ENCODE peak calls at places on chromosomes 7 and 10, in ten cellular contexts. C, J, A, O, Q, I, X, W, P and L are unnamed samples.

GRCh38 chr7:66050990-66051424 is 24.6 kb upstream of the ASL start:
- DNase-seq in A (peak; percentile 94), C (no peak), O (peak; percentile 74), P (no peak), Q (peak; percentile 77), J (peak; percentile 90), I (no peak), W (peak; percentile 50), X (peak; percentile 99), L (peak; percentile 87)

GRCh38 chr7:53315986-53316385 is 280.6 kb downstream of the POM121L12 start:
- DNase-seq in Q (no peak), P (no peak), X (peak; percentile 74), O (no peak), I (no peak), C (no peak), A (no peak), W (no peak), J (no peak), L (no peak)

GRCh38 chr10:22103701-22104100 is 100.2 kb upstream of the DNAJC1 start:
- DNase-seq in I (no peak), P (peak; percentile 36), O (no peak), X (no peak), J (no peak), C (no peak), Q (no peak), A (no peak), W (no peak), L (no peak)

GRCh38 chr7:48249162-48249561 is 77.9 kb downstream of the ABCA13 start:
- DNase-seq in O (no peak), Q (no peak), P (no peak), A (no peak), J (no peak), W (no peak), I (no peak), X (peak; percentile 15), C (no peak), L (no peak)

GRCh38 chr7:47609803-47610452 is 28.0 kb upstream of the TNS3 start:
- DNase-seq in I (peak; percentile 42), J (no peak), P (no peak), A (peak; percentile 97), O (no peak), Q (no peak), C (no peak), W (no peak), X (no peak), L (no peak)

GRCh38 chr10:24255115-24255895 is 46.4 kb downstream of the KIAA1217 start:
- DNase-seq in P (no peak), J (no peak), W (no peak), C (no peak), I (no peak), A (no peak), Q (no peak), X (peak; percentile 81), O (peak; percentile 44), L (no peak)

GRCh38 chr10:99784025-99784730 is 1.7 kb downstream of the ABCC2 start:
- DNase-seq in J (no peak), Q (no peak), C (no peak), O (peak; percentile 33), X (peak; percentile 62), W (no peak), P (peak; percentile 10), I (no peak), A (peak; percentile 90), L (peak; percentile 42)

GRCh38 chr7:75743455-75743859 is 4.7 kb upstream of the HIP1 start:
- DNase-seq in I (no peak), Q (no peak), W (no peak), A (no peak), J (no peak), X (no peak), P (no peak), C (no peak), O (peak; percentile 36), L (peak; percentile 33)

GRCh38 chr10:86665868-86666267 is 2.4 kb upstream of the LDB3 start:
- DNase-seq in I (no peak), P (no peak), W (peak; percentile 58), C (no peak), Q (no peak), O (no peak), A (no peak), X (no peak), J (no peak), L (no peak)

GRCh38 chr10:20415684-20416083 is 481.4 kb downstream of the NEBL start:
- DNase-seq in I (no peak), X (no peak), A (no peak), C (no peak), Q (no peak), O (no peak), W (no peak), P (no peak), J (no peak), L (no peak)

GRCh38 chr10:66786705-66787104 is 139.1 kb upstream of the LRRTM3 start:
- DNase-seq in W (no peak), J (no peak), A (no peak), X (no peak), I (no peak), O (no peak), P (no peak), C (peak; percentile 2), Q (no peak), L (no peak)

GRCh38 chr7:39624202-39624807 is 933 bp downstream of the RALA start:
- DNase-seq in I (peak; percentile 35), X (peak; percentile 60), Q (no peak), W (no peak), O (peak; percentile 36), A (no peak), J (peak; percentile 48), P (no peak), C (no peak), L (no peak)

GRCh38 chr7:152710134-152710404 is 34.1 kb upstream of the XRCC2 start:
- DNase-seq in W (no peak), Q (no peak), A (no peak), X (no peak), O (no peak), I (no peak), C (no peak), J (no peak), P (no peak), L (no peak)

GRCh38 chr10:130554701-130555410 is 418.7 kb downstream of the GLRX3 start:
- DNase-seq in I (no peak), X (no peak), P (no peak), A (no peak), J (no peak), W (no peak), O (no peak), Q (peak; percentile 51), C (no peak), L (no peak)

GRCh38 chr10:70302292-70302691 is 18.5 kb upstream of the NPFFR1 start:
- DNase-seq in P (no peak), A (peak; percentile 58), W (no peak), X (no peak), Q (no peak), J (no peak), I (peak; percentile 21), C (no peak), O (no peak), L (no peak)

DNA sequence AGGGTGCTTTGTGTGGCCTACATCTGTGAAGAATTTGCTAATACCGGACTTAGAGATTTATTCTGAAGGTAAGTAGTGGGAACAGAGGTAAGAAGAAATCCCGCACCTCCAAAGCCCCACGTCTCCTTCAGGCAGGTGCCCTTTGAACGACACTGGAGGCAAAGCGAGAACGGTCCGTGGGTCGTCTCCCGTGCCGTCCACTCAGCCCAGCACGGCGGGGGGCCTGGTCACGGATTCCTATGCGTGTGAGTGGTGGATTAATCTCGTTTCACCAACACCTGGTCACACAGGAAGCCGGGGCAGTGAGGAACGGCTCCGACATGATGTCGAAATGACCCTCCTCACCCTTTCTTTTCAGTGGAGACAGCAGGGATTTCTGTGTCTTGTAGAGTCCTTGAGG is 21.0 kb upstream of the ZFAND2A start:
- DNase-seq in Q (no peak), P (no peak), J (no peak), I (no peak), X (no peak), W (no peak), A (no peak), C (no peak), O (no peak), L (no peak)
- H3K9me3 ChIP-seq in Q (no peaks in the 10 kb centered on the region), P (peaks cover 5% of the 10 kb centered on the region), J (no peaks in the 10 kb centered on the region), I (no peaks in the 10 kb centered on the region), X (peaks cover 7% of the 10 kb centered on the region), W (no peaks in the 10 kb centered on the region), A (peaks cover 2% of the 10 kb centered on the region), C (no peaks in the 10 kb centered on the region), O (no peaks in the 10 kb centered on the region), L (no peaks in the 10 kb centered on the region)

GRCh38 chr10:124917939-124918830 is 23.7 kb upstream of the ZRANB1 start:
- DNase-seq in I (peak; percentile 24), P (no peak), A (peak; percentile 84), C (no peak), Q (no peak), W (no peak), X (peak; percentile 38), O (no peak), J (no peak), L (peak; percentile 27)
- TF ChIP-seq CTCF in I (no peak), P (no peak), A (no peak), C (no peak), Q (no peak), W (no peak), X (no peak), O (no peak), J (no peak), L (no peak)

DNA sequence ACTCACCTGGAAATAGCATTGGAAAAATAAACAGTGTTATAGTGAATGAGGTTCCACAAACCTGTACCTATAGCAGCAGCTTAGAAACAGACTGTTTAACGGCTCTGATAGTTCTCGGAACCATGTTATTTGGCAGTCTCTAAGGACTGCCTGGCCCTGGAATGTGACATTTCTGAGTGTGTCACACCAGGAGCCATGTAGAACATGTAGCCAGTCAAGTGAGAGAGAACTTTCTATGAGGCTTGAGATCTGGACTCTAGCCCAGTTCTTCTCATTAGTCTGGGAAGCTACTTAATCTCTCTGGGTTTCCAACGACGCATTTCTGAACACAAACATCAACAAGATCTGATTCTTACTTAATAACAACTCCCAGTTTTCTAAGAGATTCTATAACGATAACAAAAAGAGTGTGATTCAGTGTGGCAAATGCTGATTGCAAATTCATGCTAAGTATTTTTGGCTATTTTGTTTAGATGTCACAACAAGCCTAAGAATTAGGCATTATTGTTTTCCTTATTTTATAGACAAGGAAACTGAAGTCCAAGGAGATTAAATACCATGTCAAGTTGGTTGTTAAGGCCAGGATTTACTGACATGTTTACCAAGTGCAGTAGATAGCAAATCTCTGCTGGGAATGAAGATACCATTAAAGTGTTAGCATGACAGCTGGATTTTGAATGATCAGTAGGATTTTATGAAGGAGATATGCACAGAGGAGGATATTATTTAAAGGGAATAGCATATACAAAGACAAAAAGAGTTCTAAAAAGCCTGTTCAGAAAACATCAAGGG is 47.2 kb downstream of the APBB1IP start:
- DNase-seq in C (no peak), X (no peak), J (peak; percentile 47), I (no peak), P (no peak), W (peak; percentile 56), A (no peak), O (peak; percentile 17), Q (no peak), L (peak; percentile 30)
- H3K4me1 ChIP-seq in C (no peaks in the 10 kb centered on the region), X (no peaks in the 10 kb centered on the region), J (peaks cover 25% of the 10 kb centered on the region), I (no peaks in the 10 kb centered on the region), P (no peaks in the 10 kb centered on the region), W (no peaks in the 10 kb centered on the region), A (no peaks in the 10 kb centered on the region), O (peaks cover 19% of the 10 kb centered on the region), Q (peaks cover 20% of the 10 kb centered on the region), L (peaks cover 24% of the 10 kb centered on the region)

DNA sequence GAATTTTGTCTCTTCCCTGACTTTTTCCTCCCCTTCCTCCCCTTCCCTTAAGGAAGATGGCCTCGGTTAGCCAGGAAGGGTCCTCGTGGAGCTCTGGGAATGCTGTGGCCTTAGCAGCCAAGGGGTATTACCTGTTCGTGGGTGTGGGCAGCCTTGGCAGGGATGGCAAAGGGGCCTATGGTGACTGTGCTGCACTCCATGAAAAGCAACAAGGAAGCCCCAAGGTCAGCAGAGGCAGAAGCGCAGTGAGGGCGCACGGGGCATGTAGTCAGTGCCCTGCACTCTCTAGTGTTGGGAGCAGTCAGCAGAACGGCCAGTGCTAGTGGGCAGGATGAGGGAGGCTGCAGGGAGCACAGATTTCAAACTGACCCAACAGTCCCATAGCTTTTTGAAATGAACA is 191.8 kb downstream of the ADARB2 start:
- DNase-seq in O (no peak), Q (no peak), W (no peak), I (no peak), P (no peak), A (no peak), J (no peak), X (no peak), C (no peak), L (no peak)
- H3K9me3 ChIP-seq in O (no peaks in the 10 kb centered on the region), Q (no peaks in the 10 kb centered on the region), W (no peaks in the 10 kb centered on the region), I (no peaks in the 10 kb centered on the region), P (no peaks in the 10 kb centered on the region), A (peaks cover 48% of the 10 kb centered on the region), J (no peaks in the 10 kb centered on the region), X (no peaks in the 10 kb centered on the region), C (no peaks in the 10 kb centered on the region), L (no peaks in the 10 kb centered on the region)